ENCODE peak calls at places on chromosome 10, in six cellular contexts. M is fibroblast of the conjunctiva, D is AG10803, J is skeletal muscle cell, L is GM13977, P is lower lobe of right lung. B is an unnamed sample.

GRCh38 chr10:14889318-14889717 is 10.7 kb downstream of the SUV39H2 start:
- DNase-seq in L (peak), J (no peak), M (no peak), D (peak), P (no peak), B (no peak)

GRCh38 chr10:80050752-80051151 is 27.7 kb upstream of the TMEM254 start:
- DNase-seq in M (no peak), P (no peak), D (no peak), J (no peak), L (no peak), B (no peak)

GRCh38 chr10:29295813-29296212 is 6.9 kb downstream of the LYZL1 start:
- DNase-seq in P (no peak), J (no peak), M (no peak), L (no peak), D (no peak), B (no peak)

GRCh38 chr10:102775201-102775972 is 31.6 kb downstream of the WBP1L start:
- DNase-seq in J (peak), D (peak), M (no peak), P (no peak), L (no peak), B (no peak)

GRCh38 chr10:34667177-34667576 is 147.9 kb downstream of the PARD3 start:
- DNase-seq in L (no peak), M (no peak), D (no peak), P (no peak), J (no peak), B (no peak)

GRCh38 chr10:96794786-96795733 is 37.0 kb upstream of the LCOR start:
- DNase-seq in D (peak), J (no peak), L (no peak), M (no peak), P (no peak), B (no peak)

GRCh38 chr10:62426086-62426485 is 51.9 kb downstream of the ZNF365 start:
- DNase-seq in D (no peak), J (no peak), M (no peak), L (no peak), P (no peak), B (no peak)

GRCh38 chr10:125103466-125104377 is 56.6 kb downstream of the CTBP2 start:
- DNase-seq in P (no peak), M (no peak), L (no peak), J (no peak), D (no peak), B (peak)

GRCh38 chr10:2980791-2981360 is 86.5 kb upstream of the PFKP start:
- DNase-seq in P (no peak), D (peak), L (no peak), J (peak), M (no peak), B (no peak)

GRCh38 chr10:114943000-114943399 is 5.0 kb downstream of the TRUB1 start:
- DNase-seq in L (no peak), M (no peak), P (no peak), J (no peak), D (no peak), B (no peak)

B was measured in upper lobe of right lung.